ENCODE peak calls at places on chromosomes 11 and 22, in seven cellular contexts. O is K562, C is H1, V is HCT116, G is HepG2, U is SK-N-SH, L is GM12878. N is an unnamed sample.

GRCh38 chr22:30279389-30279788 is 9.9 kb downstream of the CASTOR1 start:
- DNase-seq in L (no peak), U (no peak), G (no peak), C (no peak), O (no peak), V (no peak), N (no peak)

GRCh38 chr22:34297536-34298120 is 377.4 kb upstream of the LARGE1 start:
- DNase-seq in C (no peak), G (no peak), L (no peak), O (no peak), U (no peak), V (no peak), N (no peak)

GRCh38 chr11:90593099-90593498 is 370.2 kb upstream of the CHORDC1 start:
- DNase-seq in U (no peak), V (no peak), O (no peak), L (no peak), C (no peak), G (no peak), N (no peak)

GRCh38 chr22:33923033-33923432 is 2.8 kb upstream of the LARGE1 start:
- DNase-seq in C (no peak), G (no peak), L (no peak), V (no peak), O (no peak), U (no peak), N (no peak)

GRCh38 chr11:73197348-73197747 is 20.7 kb upstream of the P2RY2 start:
- DNase-seq in C (no peak), U (no peak), G (no peak), V (no peak), O (no peak), L (no peak), N (peak; percentile 93)

GRCh38 chr11:3049430-3050243 is 7.6 kb downstream of the CARS1 start:
- DNase-seq in O (no peak), V (peak; percentile 35), C (no peak), G (no peak), L (peak; percentile 82), U (peak; percentile 39), N (no peak)

GRCh38 chr11:6663794-6664478 is 8.3 kb upstream of the DCHS1 start:
- DNase-seq in L (no peak), C (no peak), O (no peak), V (no peak), U (no peak), G (no peak), N (no peak)

GRCh38 chr11:78742430-78742829 is 167.8 kb upstream of the NARS2 start:
- DNase-seq in G (no peak), V (no peak), O (no peak), C (no peak), L (no peak), U (no peak), N (peak; percentile 18)

GRCh38 chr22:42281284-42281683 is 10.8 kb upstream of the TCF20 start:
- DNase-seq in C (no peak), L (no peak), V (no peak), O (no peak), U (no peak), G (no peak), N (no peak)

GRCh38 chr11:15930442-15931025 is 425.8 kb downstream of the SOX6 start:
- DNase-seq in O (no peak), U (no peak), G (no peak), V (no peak), C (peak; percentile 3), L (no peak), N (no peak)

GRCh38 chr11:69360606-69361005 is 66.7 kb downstream of the MYEOV start:
- DNase-seq in V (no peak), L (no peak), G (no peak), O (no peak), U (no peak), C (peak; percentile 31), N (no peak)

GRCh38 chr11:47578524-47579460 is at the start of the genes KBTBD4 and NDUFS3:
- DNase-seq in O (peak; percentile 91), G (peak; percentile 77), U (peak; percentile 94), V (peak; percentile 83), L (peak; percentile 71), C (peak; percentile 96), N (peak; percentile 86)

GRCh38 chr22:23418159-23418788 is 161.8 kb downstream of the IGLL1 start:
- DNase-seq in G (no peak), C (no peak), L (no peak), O (no peak), V (no peak), U (peak; percentile 64), N (no peak)

GRCh38 chr11:94046796-94047195 is 25.6 kb downstream of the HEPHL1 start:
- DNase-seq in O (no peak), V (no peak), U (no peak), G (no peak), C (no peak), L (no peak), N (peak; percentile 58)

GRCh38 chr22:45812910-45813309 is 141.3 kb downstream of the ATXN10 start:
- DNase-seq in U (no peak), C (no peak), L (no peak), G (no peak), O (no peak), V (no peak), N (no peak)

GRCh38 chr22:45006873-45007246 is 2.9 kb downstream of the PHF21B start:
- DNase-seq in U (peak; percentile 83), G (no peak), L (no peak), V (no peak), O (peak; percentile 11), C (peak; percentile 76), N (no peak)

GRCh38 chr11:44416776-44417175 is 106.8 kb upstream of the ALX4 start:
- DNase-seq in V (no peak), L (no peak), G (no peak), O (no peak), U (no peak), C (no peak), N (no peak)

GRCh38 chr11:59614277-59615131 is 1.1 kb downstream of the OSBP start:
- DNase-seq in O (peak; percentile 32), V (no peak), L (no peak), G (no peak), U (no peak), C (no peak), N (peak; percentile 21)

GRCh38 chr11:126917531-126918204 is 82.9 kb downstream of the KIRREL3 start:
- DNase-seq in V (no peak), U (no peak), G (no peak), O (no peak), L (peak; percentile 65), C (no peak), N (no peak)

GRCh38 chr11:22711212-22711770 is 44.9 kb downstream of the GAS2 start:
- DNase-seq in G (no peak), U (no peak), V (no peak), L (no peak), C (no peak), O (no peak), N (no peak)

GRCh38 chr11:27020736-27021135 is 19.9 kb upstream of the BBOX1 start:
- DNase-seq in O (no peak), G (no peak), L (no peak), V (no peak), U (no peak), C (no peak), N (no peak)

GRCh38 chr22:20536590-20537324 is 29.3 kb downstream of the MED15 start:
- DNase-seq in V (no peak), G (no peak), U (peak; percentile 85), L (no peak), C (no peak), O (no peak), N (no peak)

GRCh38 chr11:16986434-16987204 is 27.6 kb downstream of the PLEKHA7 start:
- DNase-seq in G (no peak), L (peak; percentile 75), O (no peak), U (no peak), V (no peak), C (no peak), N (peak; percentile 23)

DNA sequence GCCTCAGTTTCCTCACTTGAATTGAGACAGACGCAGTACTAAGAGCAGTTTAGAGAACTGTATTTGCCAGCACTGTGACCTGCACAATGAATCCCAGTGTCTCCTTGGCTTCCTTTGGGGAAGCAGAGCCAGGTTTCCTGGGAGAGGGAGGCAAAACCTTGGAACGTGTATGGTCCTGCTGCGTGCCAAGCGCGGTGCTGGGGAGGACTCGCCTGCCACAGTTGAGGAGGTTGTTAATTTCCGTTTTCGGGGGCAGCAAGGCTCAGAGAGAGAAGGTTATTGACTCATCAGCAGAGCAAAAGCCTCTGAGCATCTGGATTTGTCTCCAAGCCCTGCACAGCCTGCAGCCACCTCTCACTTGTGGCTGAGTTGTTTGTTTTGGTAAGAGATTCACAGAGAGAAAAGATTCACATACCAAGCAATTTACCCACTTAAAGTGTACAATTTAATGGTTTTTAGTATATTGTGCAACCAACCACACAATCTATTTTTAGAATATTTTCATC is 10.8 kb downstream of the SYT12 start:
- DNase-seq in U (no peak), L (no peak), C (no peak), G (no peak), V (no peak), O (no peak), N (no peak)
- TF ChIP-seq JUND in U (no peak), L (no peak), C (no peak), G (no peak), V (no peak), O (no peak), N (no peak)

DNA sequence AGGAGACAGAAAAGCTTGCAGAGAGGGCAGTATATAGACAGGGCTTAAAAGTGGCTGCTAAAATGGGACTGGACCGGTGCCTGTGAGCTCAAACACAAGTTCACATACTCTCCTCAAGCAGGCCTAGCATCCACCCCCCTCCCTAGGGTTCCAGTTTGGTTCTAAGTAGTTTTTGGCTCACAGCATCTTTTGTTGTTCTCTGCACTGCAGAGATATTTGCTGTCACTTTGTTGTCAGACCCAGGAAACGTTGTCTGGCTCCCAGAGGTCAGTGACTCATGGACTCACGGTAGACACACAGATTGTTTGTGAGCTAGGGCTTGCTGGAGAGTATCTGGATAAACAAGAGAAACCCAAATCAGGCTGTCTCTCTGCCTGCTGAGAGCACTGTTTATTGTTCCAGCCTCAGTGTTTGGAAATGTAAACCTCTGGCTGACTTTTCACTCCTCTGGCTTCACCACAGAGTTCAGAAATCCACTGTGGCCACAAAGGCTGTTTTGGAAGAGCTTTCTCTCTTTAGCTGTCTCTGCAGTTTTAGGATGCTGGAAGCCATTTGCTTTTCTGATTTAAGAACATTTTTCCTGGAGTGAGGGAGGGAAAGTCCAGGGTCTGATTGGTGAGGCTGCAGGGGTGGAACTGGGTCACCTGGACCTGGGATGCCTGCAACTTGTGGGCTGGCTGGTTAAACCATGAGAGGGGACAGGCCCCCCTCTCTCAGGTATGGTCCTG is 303.7 kb upstream of the PLET1 start:
- DNase-seq in O (no peak), U (no peak), V (no peak), C (no peak), G (peak; percentile 11), L (no peak), N (no peak)
- TF ChIP-seq JUND in O (no peak), U (peak; percentile 4), V (no peak), C (no peak), G (no peak), L (no peak), N (no peak)

GRCh38 chr22:17540481-17540880 is 22.8 kb upstream of the SLC25A18 start:
- DNase-seq in V (no peak), U (no peak), O (peak; percentile 67), G (no peak), C (peak; percentile 82), L (no peak), N (no peak)
- TF ChIP-seq JUND in V (no peak), U (no peak), O (no peak), G (no peak), C (no peak), L (no peak), N (no peak)

DNA sequence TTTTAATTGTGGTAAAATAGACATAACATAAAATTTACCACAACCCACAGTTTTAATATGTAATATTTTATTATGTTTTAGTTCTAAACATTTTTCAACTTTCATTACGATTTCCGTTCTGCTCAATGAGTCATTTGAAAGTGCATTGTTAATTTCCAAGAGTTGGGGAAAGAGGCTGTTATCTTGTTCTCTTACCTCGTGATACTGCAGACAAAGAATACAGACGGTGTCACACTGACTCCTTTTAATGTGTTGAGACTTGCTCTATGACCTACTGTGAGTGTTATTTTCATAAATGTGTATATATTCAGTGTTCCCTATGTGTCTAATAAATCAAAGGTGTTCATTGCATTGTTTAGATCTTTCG is 10.8 kb upstream of the RAC2 start:
- DNase-seq in G (no peak), O (no peak), U (no peak), V (no peak), C (no peak), L (no peak), N (no peak)
- TF ChIP-seq JUND in G (no peak), O (peak; percentile 60), U (no peak), V (no peak), C (no peak), L (no peak), N (no peak)